ENCODE peak calls at places on chromosome 15, in nine cellular contexts. One of them, this sample, is unnamed.

GRCh38 chr15:50675524-50676144 is 11.0 kb downstream of the TRPM7 start:
- DNase-seq in fibroblast of lung: peak
- DNase-seq in T1000: no peak
- DNase-seq in ACHN: peak
- DNase-seq in CD4-positive, CD25-positive, alpha-beta regulatory T cell: no peak
- DNase-seq in activated T-helper 1 cell treated with anti-CD3 and anti-CD28 coated beads, Interleukin-12 subunit alpha, Interleukin-12 subunit beta, Interleukin-2, Interleukin-4 antibody, amounts not matched to agents 30 ng/mL and 10 ng/mL and 1 ng/mL, durations not matched to agents 14 hours and 24 hours and 36 hours: no peak
- DNase-seq in CD8-positive, alpha-beta T cell: no peak
- DNase-seq in activated T-cell treated with anti-CD3 and anti-CD28 coated beads for 24 hours: no peak
- DNase-seq in stimulated activated CD4-positive, alpha-beta T cell treated with anti-CD3 and anti-CD28 coated beads, Interleukin-12 subunit alpha, Interleukin-12 subunit beta, amount 100 ng/mL, for 48 hours: no peak
- DNase-seq in this sample: no peak

GRCh38 chr15:89808160-89808870 is 6.3 kb downstream of the ANPEP start:
- DNase-seq in fibroblast of lung: no peak
- DNase-seq in T1000: no peak
- DNase-seq in ACHN: no peak
- DNase-seq in CD4-positive, CD25-positive, alpha-beta regulatory T cell: no peak
- DNase-seq in activated T-helper 1 cell treated with anti-CD3 and anti-CD28 coated beads, Interleukin-12 subunit alpha, Interleukin-12 subunit beta, Interleukin-2, Interleukin-4 antibody, amounts not matched to agents 30 ng/mL and 10 ng/mL and 1 ng/mL, durations not matched to agents 14 hours and 24 hours and 36 hours: no peak
- DNase-seq in CD8-positive, alpha-beta T cell: no peak
- DNase-seq in activated T-cell treated with anti-CD3 and anti-CD28 coated beads for 24 hours: no peak
- DNase-seq in stimulated activated CD4-positive, alpha-beta T cell treated with anti-CD3 and anti-CD28 coated beads, Interleukin-12 subunit alpha, Interleukin-12 subunit beta, amount 100 ng/mL, for 48 hours: no peak
- DNase-seq in this sample: no peak

GRCh38 chr15:66848116-66848515 is 146.1 kb downstream of the SMAD6 start:
- DNase-seq in fibroblast of lung: no peak
- DNase-seq in T1000: no peak
- DNase-seq in ACHN: no peak
- DNase-seq in CD4-positive, CD25-positive, alpha-beta regulatory T cell: no peak
- DNase-seq in activated T-helper 1 cell treated with anti-CD3 and anti-CD28 coated beads, Interleukin-12 subunit alpha, Interleukin-12 subunit beta, Interleukin-2, Interleukin-4 antibody, amounts not matched to agents 30 ng/mL and 10 ng/mL and 1 ng/mL, durations not matched to agents 14 hours and 24 hours and 36 hours: no peak
- DNase-seq in CD8-positive, alpha-beta T cell: no peak
- DNase-seq in activated T-cell treated with anti-CD3 and anti-CD28 coated beads for 24 hours: no peak
- DNase-seq in stimulated activated CD4-positive, alpha-beta T cell treated with anti-CD3 and anti-CD28 coated beads, Interleukin-12 subunit alpha, Interleukin-12 subunit beta, amount 100 ng/mL, for 48 hours: no peak
- DNase-seq in this sample: no peak

GRCh38 chr15:84658788-84659411 is 901 bp upstream of the NMB start:
- DNase-seq in fibroblast of lung: no peak
- DNase-seq in T1000: no peak
- DNase-seq in ACHN: no peak
- DNase-seq in CD4-positive, CD25-positive, alpha-beta regulatory T cell: no peak
- DNase-seq in activated T-helper 1 cell treated with anti-CD3 and anti-CD28 coated beads, Interleukin-12 subunit alpha, Interleukin-12 subunit beta, Interleukin-2, Interleukin-4 antibody, amounts not matched to agents 30 ng/mL and 10 ng/mL and 1 ng/mL, durations not matched to agents 14 hours and 24 hours and 36 hours: no peak
- DNase-seq in CD8-positive, alpha-beta T cell: no peak
- DNase-seq in activated T-cell treated with anti-CD3 and anti-CD28 coated beads for 24 hours: no peak
- DNase-seq in stimulated activated CD4-positive, alpha-beta T cell treated with anti-CD3 and anti-CD28 coated beads, Interleukin-12 subunit alpha, Interleukin-12 subunit beta, amount 100 ng/mL, for 48 hours: no peak
- DNase-seq in this sample: no peak

GRCh38 chr15:72468103-72468502 is 6.0 kb upstream of the ARIH1 start:
- DNase-seq in fibroblast of lung: no peak
- DNase-seq in T1000: no peak
- DNase-seq in ACHN: no peak
- DNase-seq in CD4-positive, CD25-positive, alpha-beta regulatory T cell: no peak
- DNase-seq in activated T-helper 1 cell treated with anti-CD3 and anti-CD28 coated beads, Interleukin-12 subunit alpha, Interleukin-12 subunit beta, Interleukin-2, Interleukin-4 antibody, amounts not matched to agents 30 ng/mL and 10 ng/mL and 1 ng/mL, durations not matched to agents 14 hours and 24 hours and 36 hours: no peak
- DNase-seq in CD8-positive, alpha-beta T cell: no peak
- DNase-seq in activated T-cell treated with anti-CD3 and anti-CD28 coated beads for 24 hours: no peak
- DNase-seq in stimulated activated CD4-positive, alpha-beta T cell treated with anti-CD3 and anti-CD28 coated beads, Interleukin-12 subunit alpha, Interleukin-12 subunit beta, amount 100 ng/mL, for 48 hours: no peak
- DNase-seq in this sample: no peak

GRCh38 chr15:33021806-33022389 is 172.6 kb downstream of the FMN1 start:
- DNase-seq in fibroblast of lung: peak
- DNase-seq in T1000: no peak
- DNase-seq in ACHN: peak
- DNase-seq in CD4-positive, CD25-positive, alpha-beta regulatory T cell: no peak
- DNase-seq in activated T-helper 1 cell treated with anti-CD3 and anti-CD28 coated beads, Interleukin-12 subunit alpha, Interleukin-12 subunit beta, Interleukin-2, Interleukin-4 antibody, amounts not matched to agents 30 ng/mL and 10 ng/mL and 1 ng/mL, durations not matched to agents 14 hours and 24 hours and 36 hours: no peak
- DNase-seq in CD8-positive, alpha-beta T cell: no peak
- DNase-seq in activated T-cell treated with anti-CD3 and anti-CD28 coated beads for 24 hours: no peak
- DNase-seq in stimulated activated CD4-positive, alpha-beta T cell treated with anti-CD3 and anti-CD28 coated beads, Interleukin-12 subunit alpha, Interleukin-12 subunit beta, amount 100 ng/mL, for 48 hours: no peak
- DNase-seq in this sample: no peak

GRCh38 chr15:59976480-59976879 is 27.6 kb upstream of the FOXB1 start:
- DNase-seq in fibroblast of lung: no peak
- DNase-seq in T1000: no peak
- DNase-seq in ACHN: no peak
- DNase-seq in CD4-positive, CD25-positive, alpha-beta regulatory T cell: peak
- DNase-seq in activated T-helper 1 cell treated with anti-CD3 and anti-CD28 coated beads, Interleukin-12 subunit alpha, Interleukin-12 subunit beta, Interleukin-2, Interleukin-4 antibody, amounts not matched to agents 30 ng/mL and 10 ng/mL and 1 ng/mL, durations not matched to agents 14 hours and 24 hours and 36 hours: peak
- DNase-seq in CD8-positive, alpha-beta T cell: peak
- DNase-seq in activated T-cell treated with anti-CD3 and anti-CD28 coated beads for 24 hours: no peak
- DNase-seq in stimulated activated CD4-positive, alpha-beta T cell treated with anti-CD3 and anti-CD28 coated beads, Interleukin-12 subunit alpha, Interleukin-12 subunit beta, amount 100 ng/mL, for 48 hours: no peak
- DNase-seq in this sample: no peak

GRCh38 chr15:70461992-70462391 is 301.4 kb downstream of the UACA start:
- DNase-seq in fibroblast of lung: no peak
- DNase-seq in T1000: no peak
- DNase-seq in ACHN: no peak
- DNase-seq in CD4-positive, CD25-positive, alpha-beta regulatory T cell: no peak
- DNase-seq in activated T-helper 1 cell treated with anti-CD3 and anti-CD28 coated beads, Interleukin-12 subunit alpha, Interleukin-12 subunit beta, Interleukin-2, Interleukin-4 antibody, amounts not matched to agents 30 ng/mL and 10 ng/mL and 1 ng/mL, durations not matched to agents 14 hours and 24 hours and 36 hours: no peak
- DNase-seq in CD8-positive, alpha-beta T cell: no peak
- DNase-seq in activated T-cell treated with anti-CD3 and anti-CD28 coated beads for 24 hours: no peak
- DNase-seq in stimulated activated CD4-positive, alpha-beta T cell treated with anti-CD3 and anti-CD28 coated beads, Interleukin-12 subunit alpha, Interleukin-12 subunit beta, amount 100 ng/mL, for 48 hours: no peak
- DNase-seq in this sample: no peak

GRCh38 chr15:63908986-63909385 is 75.2 kb upstream of the HERC1 start:
- DNase-seq in fibroblast of lung: no peak
- DNase-seq in T1000: no peak
- DNase-seq in ACHN: no peak
- DNase-seq in CD4-positive, CD25-positive, alpha-beta regulatory T cell: no peak
- DNase-seq in activated T-helper 1 cell treated with anti-CD3 and anti-CD28 coated beads, Interleukin-12 subunit alpha, Interleukin-12 subunit beta, Interleukin-2, Interleukin-4 antibody, amounts not matched to agents 30 ng/mL and 10 ng/mL and 1 ng/mL, durations not matched to agents 14 hours and 24 hours and 36 hours: no peak
- DNase-seq in CD8-positive, alpha-beta T cell: no peak
- DNase-seq in activated T-cell treated with anti-CD3 and anti-CD28 coated beads for 24 hours: no peak
- DNase-seq in stimulated activated CD4-positive, alpha-beta T cell treated with anti-CD3 and anti-CD28 coated beads, Interleukin-12 subunit alpha, Interleukin-12 subunit beta, amount 100 ng/mL, for 48 hours: no peak
- DNase-seq in this sample: no peak

GRCh38 chr15:73265536-73266153 is 103.1 kb downstream of the HCN4 start:
- DNase-seq in fibroblast of lung: peak
- DNase-seq in T1000: no peak
- DNase-seq in ACHN: peak
- DNase-seq in CD4-positive, CD25-positive, alpha-beta regulatory T cell: peak
- DNase-seq in activated T-helper 1 cell treated with anti-CD3 and anti-CD28 coated beads, Interleukin-12 subunit alpha, Interleukin-12 subunit beta, Interleukin-2, Interleukin-4 antibody, amounts not matched to agents 30 ng/mL and 10 ng/mL and 1 ng/mL, durations not matched to agents 14 hours and 24 hours and 36 hours: peak
- DNase-seq in CD8-positive, alpha-beta T cell: peak
- DNase-seq in activated T-cell treated with anti-CD3 and anti-CD28 coated beads for 24 hours: peak
- DNase-seq in stimulated activated CD4-positive, alpha-beta T cell treated with anti-CD3 and anti-CD28 coated beads, Interleukin-12 subunit alpha, Interleukin-12 subunit beta, amount 100 ng/mL, for 48 hours: peak
- DNase-seq in this sample: no peak

GRCh38 chr15:80779658-80780415 is 667 bp downstream of the CEMIP start:
- DNase-seq in fibroblast of lung: peak
- DNase-seq in T1000: no peak
- DNase-seq in ACHN: peak
- DNase-seq in CD4-positive, CD25-positive, alpha-beta regulatory T cell: no peak
- DNase-seq in activated T-helper 1 cell treated with anti-CD3 and anti-CD28 coated beads, Interleukin-12 subunit alpha, Interleukin-12 subunit beta, Interleukin-2, Interleukin-4 antibody, amounts not matched to agents 30 ng/mL and 10 ng/mL and 1 ng/mL, durations not matched to agents 14 hours and 24 hours and 36 hours: no peak
- DNase-seq in CD8-positive, alpha-beta T cell: no peak
- DNase-seq in activated T-cell treated with anti-CD3 and anti-CD28 coated beads for 24 hours: no peak
- DNase-seq in stimulated activated CD4-positive, alpha-beta T cell treated with anti-CD3 and anti-CD28 coated beads, Interleukin-12 subunit alpha, Interleukin-12 subunit beta, amount 100 ng/mL, for 48 hours: no peak
- DNase-seq in this sample: no peak

GRCh38 chr15:56795400-56795983 is 62.2 kb upstream of the ZNF280D start:
- DNase-seq in fibroblast of lung: peak
- DNase-seq in T1000: no peak
- DNase-seq in ACHN: no peak
- DNase-seq in CD4-positive, CD25-positive, alpha-beta regulatory T cell: no peak
- DNase-seq in activated T-helper 1 cell treated with anti-CD3 and anti-CD28 coated beads, Interleukin-12 subunit alpha, Interleukin-12 subunit beta, Interleukin-2, Interleukin-4 antibody, amounts not matched to agents 30 ng/mL and 10 ng/mL and 1 ng/mL, durations not matched to agents 14 hours and 24 hours and 36 hours: no peak
- DNase-seq in CD8-positive, alpha-beta T cell: no peak
- DNase-seq in activated T-cell treated with anti-CD3 and anti-CD28 coated beads for 24 hours: no peak
- DNase-seq in stimulated activated CD4-positive, alpha-beta T cell treated with anti-CD3 and anti-CD28 coated beads, Interleukin-12 subunit alpha, Interleukin-12 subunit beta, amount 100 ng/mL, for 48 hours: no peak
- DNase-seq in this sample: no peak

GRCh38 chr15:67145710-67146109 is 80.3 kb downstream of the SMAD3 start:
- DNase-seq in fibroblast of lung: no peak
- DNase-seq in T1000: no peak
- DNase-seq in ACHN: no peak
- DNase-seq in CD4-positive, CD25-positive, alpha-beta regulatory T cell: no peak
- DNase-seq in activated T-helper 1 cell treated with anti-CD3 and anti-CD28 coated beads, Interleukin-12 subunit alpha, Interleukin-12 subunit beta, Interleukin-2, Interleukin-4 antibody, amounts not matched to agents 30 ng/mL and 10 ng/mL and 1 ng/mL, durations not matched to agents 14 hours and 24 hours and 36 hours: no peak
- DNase-seq in CD8-positive, alpha-beta T cell: no peak
- DNase-seq in activated T-cell treated with anti-CD3 and anti-CD28 coated beads for 24 hours: no peak
- DNase-seq in stimulated activated CD4-positive, alpha-beta T cell treated with anti-CD3 and anti-CD28 coated beads, Interleukin-12 subunit alpha, Interleukin-12 subunit beta, amount 100 ng/mL, for 48 hours: no peak
- DNase-seq in this sample: no peak

GRCh38 chr15:58383876-58384275 is 47.9 kb upstream of the LIPC start:
- DNase-seq in fibroblast of lung: no peak
- DNase-seq in T1000: no peak
- DNase-seq in ACHN: no peak
- DNase-seq in CD4-positive, CD25-positive, alpha-beta regulatory T cell: no peak
- DNase-seq in activated T-helper 1 cell treated with anti-CD3 and anti-CD28 coated beads, Interleukin-12 subunit alpha, Interleukin-12 subunit beta, Interleukin-2, Interleukin-4 antibody, amounts not matched to agents 30 ng/mL and 10 ng/mL and 1 ng/mL, durations not matched to agents 14 hours and 24 hours and 36 hours: no peak
- DNase-seq in CD8-positive, alpha-beta T cell: no peak
- DNase-seq in activated T-cell treated with anti-CD3 and anti-CD28 coated beads for 24 hours: peak
- DNase-seq in stimulated activated CD4-positive, alpha-beta T cell treated with anti-CD3 and anti-CD28 coated beads, Interleukin-12 subunit alpha, Interleukin-12 subunit beta, amount 100 ng/mL, for 48 hours: peak
- DNase-seq in this sample: no peak

GRCh38 chr15:71294636-71295241 is 179.5 kb downstream of the THSD4 start:
- DNase-seq in fibroblast of lung: peak
- DNase-seq in T1000: no peak
- DNase-seq in ACHN: peak
- DNase-seq in CD4-positive, CD25-positive, alpha-beta regulatory T cell: no peak
- DNase-seq in activated T-helper 1 cell treated with anti-CD3 and anti-CD28 coated beads, Interleukin-12 subunit alpha, Interleukin-12 subunit beta, Interleukin-2, Interleukin-4 antibody, amounts not matched to agents 30 ng/mL and 10 ng/mL and 1 ng/mL, durations not matched to agents 14 hours and 24 hours and 36 hours: no peak
- DNase-seq in CD8-positive, alpha-beta T cell: no peak
- DNase-seq in activated T-cell treated with anti-CD3 and anti-CD28 coated beads for 24 hours: no peak
- DNase-seq in stimulated activated CD4-positive, alpha-beta T cell treated with anti-CD3 and anti-CD28 coated beads, Interleukin-12 subunit alpha, Interleukin-12 subunit beta, amount 100 ng/mL, for 48 hours: no peak
- DNase-seq in this sample: no peak

GRCh38 chr15:31239409-31239808 is 87.2 kb upstream of the KLF13 start:
- DNase-seq in fibroblast of lung: no peak
- DNase-seq in T1000: no peak
- DNase-seq in ACHN: no peak
- DNase-seq in CD4-positive, CD25-positive, alpha-beta regulatory T cell: no peak
- DNase-seq in activated T-helper 1 cell treated with anti-CD3 and anti-CD28 coated beads, Interleukin-12 subunit alpha, Interleukin-12 subunit beta, Interleukin-2, Interleukin-4 antibody, amounts not matched to agents 30 ng/mL and 10 ng/mL and 1 ng/mL, durations not matched to agents 14 hours and 24 hours and 36 hours: no peak
- DNase-seq in CD8-positive, alpha-beta T cell: no peak
- DNase-seq in activated T-cell treated with anti-CD3 and anti-CD28 coated beads for 24 hours: no peak
- DNase-seq in stimulated activated CD4-positive, alpha-beta T cell treated with anti-CD3 and anti-CD28 coated beads, Interleukin-12 subunit alpha, Interleukin-12 subunit beta, amount 100 ng/mL, for 48 hours: no peak
- DNase-seq in this sample: no peak

GRCh38 chr15:84715442-84716035 is 400 bp downstream of the SEC11A start:
- DNase-seq in fibroblast of lung: peak
- DNase-seq in T1000: no peak
- DNase-seq in ACHN: peak
- DNase-seq in CD4-positive, CD25-positive, alpha-beta regulatory T cell: peak
- DNase-seq in activated T-helper 1 cell treated with anti-CD3 and anti-CD28 coated beads, Interleukin-12 subunit alpha, Interleukin-12 subunit beta, Interleukin-2, Interleukin-4 antibody, amounts not matched to agents 30 ng/mL and 10 ng/mL and 1 ng/mL, durations not matched to agents 14 hours and 24 hours and 36 hours: peak
- DNase-seq in CD8-positive, alpha-beta T cell: no peak
- DNase-seq in activated T-cell treated with anti-CD3 and anti-CD28 coated beads for 24 hours: peak
- DNase-seq in stimulated activated CD4-positive, alpha-beta T cell treated with anti-CD3 and anti-CD28 coated beads, Interleukin-12 subunit alpha, Interleukin-12 subunit beta, amount 100 ng/mL, for 48 hours: no peak
- DNase-seq in this sample: no peak

GRCh38 chr15:94584833-94585244 is 353.5 kb downstream of the MCTP2 start:
- DNase-seq in fibroblast of lung: no peak
- DNase-seq in T1000: no peak
- DNase-seq in ACHN: no peak
- DNase-seq in CD4-positive, CD25-positive, alpha-beta regulatory T cell: no peak
- DNase-seq in activated T-helper 1 cell treated with anti-CD3 and anti-CD28 coated beads, Interleukin-12 subunit alpha, Interleukin-12 subunit beta, Interleukin-2, Interleukin-4 antibody, amounts not matched to agents 30 ng/mL and 10 ng/mL and 1 ng/mL, durations not matched to agents 14 hours and 24 hours and 36 hours: peak
- DNase-seq in CD8-positive, alpha-beta T cell: peak
- DNase-seq in activated T-cell treated with anti-CD3 and anti-CD28 coated beads for 24 hours: peak
- DNase-seq in stimulated activated CD4-positive, alpha-beta T cell treated with anti-CD3 and anti-CD28 coated beads, Interleukin-12 subunit alpha, Interleukin-12 subunit beta, amount 100 ng/mL, for 48 hours: peak
- DNase-seq in this sample: no peak

GRCh38 chr15:25739687-25740121 is 123.4 kb downstream of the ATP10A start:
- DNase-seq in fibroblast of lung: peak
- DNase-seq in T1000: no peak
- DNase-seq in ACHN: peak
- DNase-seq in CD4-positive, CD25-positive, alpha-beta regulatory T cell: no peak
- DNase-seq in activated T-helper 1 cell treated with anti-CD3 and anti-CD28 coated beads, Interleukin-12 subunit alpha, Interleukin-12 subunit beta, Interleukin-2, Interleukin-4 antibody, amounts not matched to agents 30 ng/mL and 10 ng/mL and 1 ng/mL, durations not matched to agents 14 hours and 24 hours and 36 hours: no peak
- DNase-seq in CD8-positive, alpha-beta T cell: peak
- DNase-seq in activated T-cell treated with anti-CD3 and anti-CD28 coated beads for 24 hours: peak
- DNase-seq in stimulated activated CD4-positive, alpha-beta T cell treated with anti-CD3 and anti-CD28 coated beads, Interleukin-12 subunit alpha, Interleukin-12 subunit beta, amount 100 ng/mL, for 48 hours: no peak
- DNase-seq in this sample: no peak

GRCh38 chr15:33243393-33243792 is 48.9 kb upstream of the FMN1 start:
- DNase-seq in fibroblast of lung: no peak
- DNase-seq in T1000: peak
- DNase-seq in ACHN: peak
- DNase-seq in CD4-positive, CD25-positive, alpha-beta regulatory T cell: no peak
- DNase-seq in activated T-helper 1 cell treated with anti-CD3 and anti-CD28 coated beads, Interleukin-12 subunit alpha, Interleukin-12 subunit beta, Interleukin-2, Interleukin-4 antibody, amounts not matched to agents 30 ng/mL and 10 ng/mL and 1 ng/mL, durations not matched to agents 14 hours and 24 hours and 36 hours: no peak
- DNase-seq in CD8-positive, alpha-beta T cell: no peak
- DNase-seq in activated T-cell treated with anti-CD3 and anti-CD28 coated beads for 24 hours: no peak
- DNase-seq in stimulated activated CD4-positive, alpha-beta T cell treated with anti-CD3 and anti-CD28 coated beads, Interleukin-12 subunit alpha, Interleukin-12 subunit beta, amount 100 ng/mL, for 48 hours: no peak
- DNase-seq in this sample: no peak

GRCh38 chr15:56804908-56805307 is 71.6 kb upstream of the ZNF280D start:
- DNase-seq in fibroblast of lung: peak
- DNase-seq in T1000: no peak
- DNase-seq in ACHN: peak
- DNase-seq in CD4-positive, CD25-positive, alpha-beta regulatory T cell: no peak
- DNase-seq in activated T-helper 1 cell treated with anti-CD3 and anti-CD28 coated beads, Interleukin-12 subunit alpha, Interleukin-12 subunit beta, Interleukin-2, Interleukin-4 antibody, amounts not matched to agents 30 ng/mL and 10 ng/mL and 1 ng/mL, durations not matched to agents 14 hours and 24 hours and 36 hours: no peak
- DNase-seq in CD8-positive, alpha-beta T cell: no peak
- DNase-seq in activated T-cell treated with anti-CD3 and anti-CD28 coated beads for 24 hours: no peak
- DNase-seq in stimulated activated CD4-positive, alpha-beta T cell treated with anti-CD3 and anti-CD28 coated beads, Interleukin-12 subunit alpha, Interleukin-12 subunit beta, amount 100 ng/mL, for 48 hours: no peak
- DNase-seq in this sample: no peak

GRCh38 chr15:80093854-80094418 is 34.5 kb downstream of the ZFAND6 start:
- DNase-seq in fibroblast of lung: no peak
- DNase-seq in T1000: no peak
- DNase-seq in ACHN: no peak
- DNase-seq in CD4-positive, CD25-positive, alpha-beta regulatory T cell: no peak
- DNase-seq in activated T-helper 1 cell treated with anti-CD3 and anti-CD28 coated beads, Interleukin-12 subunit alpha, Interleukin-12 subunit beta, Interleukin-2, Interleukin-4 antibody, amounts not matched to agents 30 ng/mL and 10 ng/mL and 1 ng/mL, durations not matched to agents 14 hours and 24 hours and 36 hours: no peak
- DNase-seq in CD8-positive, alpha-beta T cell: no peak
- DNase-seq in activated T-cell treated with anti-CD3 and anti-CD28 coated beads for 24 hours: no peak
- DNase-seq in stimulated activated CD4-positive, alpha-beta T cell treated with anti-CD3 and anti-CD28 coated beads, Interleukin-12 subunit alpha, Interleukin-12 subunit beta, amount 100 ng/mL, for 48 hours: no peak
- DNase-seq in this sample: peak

GRCh38 chr15:77851086-77851485 is 218.4 kb upstream of the LINGO1 start:
- DNase-seq in fibroblast of lung: no peak
- DNase-seq in T1000: no peak
- DNase-seq in ACHN: no peak
- DNase-seq in CD4-positive, CD25-positive, alpha-beta regulatory T cell: no peak
- DNase-seq in activated T-helper 1 cell treated with anti-CD3 and anti-CD28 coated beads, Interleukin-12 subunit alpha, Interleukin-12 subunit beta, Interleukin-2, Interleukin-4 antibody, amounts not matched to agents 30 ng/mL and 10 ng/mL and 1 ng/mL, durations not matched to agents 14 hours and 24 hours and 36 hours: no peak
- DNase-seq in CD8-positive, alpha-beta T cell: no peak
- DNase-seq in activated T-cell treated with anti-CD3 and anti-CD28 coated beads for 24 hours: no peak
- DNase-seq in stimulated activated CD4-positive, alpha-beta T cell treated with anti-CD3 and anti-CD28 coated beads, Interleukin-12 subunit alpha, Interleukin-12 subunit beta, amount 100 ng/mL, for 48 hours: no peak
- DNase-seq in this sample: no peak

This sample was measured in NCI-H187.